ENCODE peak calls at places on chromosomes 16 and 17, in six cellular contexts. F is spleen, R is stomach, E is prostate gland, Z is upper lobe of left lung, H is GM23338. I is an unnamed sample.
A peak's percentile ranks its signal among the peaks of the same experiment; 100 is the strongest.

GRCh38 chr17:47913050-47913449 is 17.0 kb downstream of the SP2 start:
- DNase-seq in Z (no peak), H (no peak), F (no peak), E (no peak), R (no peak), I (no peak)

GRCh38 chr17:29341726-29342125 is 47.8 kb upstream of the NUFIP2 start:
- DNase-seq in Z (no peak), F (no peak), R (no peak), E (no peak), H (no peak), I (no peak)

GRCh38 chr17:42980766-42981397 is 517 bp downstream of the RUNDC1 start:
- DNase-seq in H (peak; percentile 82), R (peak; percentile 61), E (peak; percentile 50), Z (peak; percentile 92), F (peak; percentile 91), I (no peak)

GRCh38 chr17:75632428-75632827 is 806 bp upstream of the SMIM5 start:
- DNase-seq in F (no peak), Z (peak; percentile 49), R (no peak), E (no peak), H (no peak), I (no peak)

GRCh38 chr16:49921791-49922456 is 66.0 kb upstream of the ZNF423 start:
- DNase-seq in F (peak; percentile 68), H (peak; percentile 90), Z (no peak), R (peak; percentile 62), E (peak; percentile 48), I (no peak)

GRCh38 chr17:77709594-77709993 is 248.9 kb upstream of the TNRC6C start:
- DNase-seq in H (no peak), Z (no peak), R (no peak), E (no peak), F (no peak), I (peak; percentile 13)

GRCh38 chr17:4249452-4250029 is 14.2 kb downstream of the ANKFY1 start:
- DNase-seq in E (no peak), Z (no peak), R (no peak), H (peak; percentile 81), F (no peak), I (no peak)

GRCh38 chr16:51313204-51313603 is 162.1 kb upstream of the SALL1 start:
- DNase-seq in Z (no peak), E (no peak), H (no peak), R (no peak), F (no peak), I (no peak)

GRCh38 chr16:9033125-9033830 is 58.2 kb upstream of the HAPSTR1 start:
- DNase-seq in R (peak; percentile 64), Z (no peak), E (peak; percentile 18), F (no peak), H (peak; percentile 97), I (no peak)

GRCh38 chr17:80959330-80960036 is 32.2 kb upstream of the CHMP6 start:
- DNase-seq in H (no peak), F (peak; percentile 82), Z (peak; percentile 86), R (no peak), E (peak; percentile 53), I (no peak)

GRCh38 chr17:62974788-62975586 is 9.0 kb downstream of the TANC2 start:
- DNase-seq in F (no peak), E (no peak), Z (no peak), H (no peak), R (no peak), I (no peak)

GRCh38 chr17:48520631-48521045 is 10.2 kb downstream of the HOXB1 start:
- DNase-seq in F (no peak), R (no peak), Z (no peak), H (peak; percentile 88), E (no peak), I (no peak)

GRCh38 chr17:34307110-34307509 is 12.1 kb upstream of the CCL8 start:
- DNase-seq in F (no peak), R (no peak), Z (no peak), H (no peak), E (no peak), I (peak; percentile 60)

GRCh38 chr17:81566461-81567126 is 14.4 kb upstream of the FAAP100 start:
- DNase-seq in F (no peak), R (peak; percentile 84), E (peak; percentile 81), Z (no peak), H (no peak), I (no peak)

GRCh38 chr16:56357291-56357764 is 68.0 kb downstream of the AMFR start:
- DNase-seq in R (peak; percentile 24), H (peak; percentile 8), F (peak; percentile 79), E (no peak), Z (peak; percentile 37), I (no peak)

GRCh38 chr17:54945671-54946070 is 22.8 kb downstream of the COX11 start:
- DNase-seq in R (no peak), F (no peak), Z (no peak), E (no peak), H (no peak), I (no peak)

GRCh38 chr17:42878123-42878880 is 22.3 kb upstream of the G6PC1 start:
- DNase-seq in F (no peak), R (peak; percentile 81), H (peak; percentile 92), Z (no peak), E (no peak), I (no peak)

GRCh38 chr17:7848665-7849184 is 6.1 kb upstream of the TMEM88 start:
- DNase-seq in R (no peak), E (no peak), F (no peak), H (no peak), Z (peak; percentile 72), I (no peak)

GRCh38 chr16:17590711-17591654 is 120.2 kb upstream of the XYLT1 start:
- DNase-seq in H (no peak), F (no peak), E (no peak), Z (no peak), R (no peak), I (no peak)

GRCh38 chr16:66300501-66300900 is 66.0 kb upstream of the CDH5 start:
- DNase-seq in E (no peak), F (no peak), Z (no peak), R (no peak), H (no peak), I (no peak)

GRCh38 chr16:66299349-66299748 is 67.1 kb upstream of the CDH5 start:
- DNase-seq in E (no peak), H (no peak), R (no peak), F (no peak), Z (no peak), I (peak; percentile 69)

GRCh38 chr16:66298006-66298405 is 68.5 kb upstream of the CDH5 start:
- DNase-seq in E (no peak), Z (no peak), R (no peak), F (no peak), H (no peak), I (peak; percentile 54)

GRCh38 chr16:66298571-66299120 is 67.8 kb upstream of the CDH5 start:
- DNase-seq in Z (no peak), R (no peak), E (no peak), F (no peak), H (no peak), I (peak; percentile 52)

DNA sequence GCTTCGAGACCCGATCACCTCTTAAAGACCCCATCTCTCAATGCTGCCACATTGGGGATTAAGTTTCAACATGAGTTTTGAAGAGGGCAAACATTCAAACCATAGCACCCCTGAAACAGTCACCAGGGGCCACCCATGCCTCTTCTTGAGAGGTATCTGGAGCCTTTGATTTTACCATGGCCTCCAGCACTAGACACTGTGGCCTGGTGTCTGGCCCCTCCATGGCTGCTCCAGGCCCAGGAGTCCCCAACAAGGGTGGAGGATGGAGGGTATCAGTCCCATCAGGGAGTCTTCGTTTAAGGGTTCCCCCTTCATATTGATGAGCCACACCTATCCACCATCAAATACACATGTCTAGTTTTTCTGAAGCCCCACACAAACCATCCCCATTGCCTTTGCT is 66.5 kb upstream of the CDH5 start:
- DNase-seq in E (no peak), H (no peak), R (no peak), F (no peak), Z (no peak), I (peak; percentile 47)
- TF ChIP-seq POLR2AphosphoS5 in E (no peak), H (no peak), R (no peak), F (no peak), Z (no peak), I (no peak)

DNA sequence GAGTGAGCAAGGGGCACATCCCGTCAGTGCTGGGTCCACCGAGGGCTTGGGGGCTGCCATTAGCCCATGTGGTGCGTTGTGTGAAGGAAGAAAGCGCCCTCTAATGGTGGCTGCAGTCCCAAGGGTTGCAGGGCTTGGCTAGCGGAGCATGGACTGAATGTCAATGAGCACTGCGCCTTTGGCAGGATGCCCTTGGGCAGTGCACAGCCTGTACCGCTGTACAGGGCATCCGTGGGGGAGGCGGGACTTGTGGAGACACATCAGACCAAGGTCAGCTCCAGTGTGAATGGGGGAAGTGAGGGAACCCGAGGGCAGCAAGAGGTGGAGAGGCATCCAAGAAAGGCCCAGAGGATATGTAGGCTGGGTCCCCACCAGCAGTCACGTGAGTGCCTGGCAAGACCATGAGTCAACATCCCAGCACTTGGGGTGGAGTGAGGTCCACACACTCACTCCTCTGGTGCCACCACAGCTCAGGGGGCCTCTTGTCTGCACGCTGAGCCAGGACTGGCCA is 75.5 kb upstream of the MED9 start:
- DNase-seq in E (no peak), H (peak; percentile 80), R (no peak), Z (no peak), F (no peak), I (no peak)
- TF ChIP-seq CTCF in E (no peak), H (peak; percentile 69), R (no peak), Z (peak; percentile 25), F (no peak), I (no peak)

DNA sequence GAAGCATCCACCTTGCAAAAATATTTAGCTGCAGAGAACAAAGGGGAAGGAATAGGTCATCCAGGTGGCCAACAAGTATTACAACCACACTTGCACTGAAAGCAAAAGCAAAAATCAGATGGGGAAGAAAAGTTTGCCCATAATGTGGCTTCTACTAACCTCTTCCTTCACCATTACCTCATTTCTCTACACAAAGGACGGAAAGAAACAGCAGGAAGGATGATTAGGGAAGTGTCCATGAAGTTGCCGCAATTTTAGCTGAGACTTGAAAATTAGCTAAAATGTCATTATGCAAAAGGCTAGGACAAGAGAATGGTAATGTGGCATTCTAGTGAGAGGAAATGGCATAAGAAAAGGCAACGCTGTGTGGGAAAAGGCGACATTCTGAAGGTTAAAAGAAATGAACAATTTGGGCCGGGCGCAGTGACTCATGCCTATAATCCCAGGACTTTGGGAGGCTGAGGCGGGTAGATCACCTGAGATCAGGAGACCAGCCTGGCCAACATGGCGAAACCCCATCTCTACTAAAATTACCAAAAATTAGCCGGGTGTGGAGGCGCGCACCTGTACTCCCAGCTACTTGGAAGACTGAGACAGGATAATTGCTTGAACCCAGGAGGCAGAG is 13.7 kb downstream of the KANSL1 start:
- DNase-seq in E (no peak), R (no peak), F (no peak), H (peak; percentile 80), Z (no peak), I (no peak)
- H3K27ac ChIP-seq in E (no peak overlapping the region), R (no peak overlapping the region), F (peak overlapping the region; percentile 82), H (peak overlapping the region; percentile 93), Z (no peak overlapping the region), I (no peak overlapping the region)

DNA sequence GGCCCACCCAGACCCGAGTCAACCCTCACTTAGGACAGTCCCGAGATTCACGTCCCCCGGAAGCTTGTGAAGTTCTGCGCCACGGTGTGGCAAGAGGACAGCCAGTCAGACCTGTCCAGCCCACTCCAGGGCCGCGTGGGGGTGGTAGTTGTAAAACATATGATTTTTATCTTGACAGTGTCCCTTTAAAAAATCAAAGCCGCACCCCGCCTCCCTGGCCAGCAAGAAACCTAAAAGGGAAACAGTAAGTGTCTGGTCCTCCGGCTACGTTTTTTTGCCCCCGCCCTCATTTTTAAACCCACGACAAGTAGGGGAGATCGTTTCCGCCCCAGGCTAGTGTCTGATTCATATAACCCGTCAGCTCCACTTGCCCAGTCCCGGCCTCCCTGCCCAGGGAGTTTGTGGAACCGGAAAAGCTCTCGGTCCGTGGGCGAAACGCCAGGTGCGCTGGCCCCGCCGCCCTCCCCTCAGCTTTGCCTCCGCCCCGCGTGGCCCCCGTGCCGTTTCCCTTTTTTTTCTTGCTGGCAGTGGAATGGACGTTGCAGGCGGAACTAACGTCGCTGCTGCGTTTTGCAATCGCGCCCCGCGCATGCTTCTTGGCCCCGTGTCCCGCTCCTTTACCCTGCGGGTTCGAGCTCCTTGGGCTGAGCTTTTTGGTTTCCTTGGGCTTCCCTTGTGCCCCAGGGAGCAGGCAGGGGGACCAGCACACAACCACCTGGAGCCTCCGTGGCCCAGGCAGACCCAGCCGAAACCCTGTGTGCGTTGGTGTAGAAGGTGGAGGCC is 13.3 kb upstream of the NUDT16L1 start:
- DNase-seq in R (peak; percentile 91), Z (peak; percentile 95), F (peak; percentile 95), E (peak; percentile 88), H (no peak), I (no peak)
- TF ChIP-seq POLR2AphosphoS5 in R (peak; percentile 68), Z (peak; percentile 32), F (peak; percentile 80), E (peak; percentile 82), H (no peak), I (peak; percentile 88)

I was measured in vagina.